ENCODE peak calls at places on chromosome X, in seven cellular contexts. P, W, I, U, E, V and H are unnamed samples.

GRCh38 chrX:17854069-17854468 is 7.0 kb downstream of the RAI2 start:
- DNase-seq in U (no peak), V (no peak), E (no peak), P (no peak), W (no peak), I (no peak), H (no peak)

GRCh38 chrX:28613558-28613957 is 26.3 kb downstream of the IL1RAPL1 start:
- DNase-seq in E (no peak), V (no peak), P (no peak), W (no peak), I (no peak), U (no peak), H (no peak)

GRCh38 chrX:50211510-50211909 is 6.9 kb downstream of the CCNB3 start:
- DNase-seq in P (peak; percentile 22), U (no peak), E (no peak), I (no peak), V (peak; percentile 7), W (no peak), H (no peak)

GRCh38 chrX:38275615-38276014 is 51.7 kb downstream of the RPGR start:
- DNase-seq in V (peak; percentile 78), P (no peak), W (no peak), E (no peak), U (peak; percentile 13), I (no peak), H (peak; percentile 92)

GRCh38 chrX:21723097-21723496 is 34.8 kb downstream of the SMPX start:
- DNase-seq in V (no peak), P (no peak), I (no peak), E (no peak), U (no peak), W (no peak), H (no peak)

GRCh38 chrX:8684201-8684600 is 47.7 kb downstream of the ANOS1 start:
- DNase-seq in E (no peak), V (no peak), I (no peak), U (no peak), P (no peak), W (no peak), H (no peak)

GRCh38 chrX:69113723-69114122 is 51.5 kb downstream of the PJA1 start:
- DNase-seq in I (no peak), V (no peak), E (no peak), U (no peak), P (no peak), W (no peak), H (no peak)

GRCh38 chrX:23662853-23663252 is 4.4 kb upstream of the PRDX4 start:
- DNase-seq in I (no peak), E (no peak), U (peak; percentile 31), V (no peak), P (no peak), W (no peak), H (no peak)

GRCh38 chrX:83512111-83512510 is 4.0 kb downstream of the POU3F4 start:
- DNase-seq in U (no peak), V (no peak), P (no peak), W (no peak), E (no peak), I (no peak), H (no peak)

GRCh38 chrX:150361777-150362351 is 1.3 kb upstream of the MAMLD1 start:
- DNase-seq in W (peak; percentile 39), U (no peak), I (no peak), V (peak; percentile 10), E (no peak), P (no peak), H (no peak)

GRCh38 chrX:35351795-35352483 is 409.3 kb downstream of the FAM47B start:
- DNase-seq in V (no peak), P (no peak), U (no peak), E (no peak), W (no peak), I (no peak), H (no peak)